ENCODE peak calls at places on chromosome 5, in nine cellular contexts. S is CD4-positive, alpha-beta T cell; N is substantia nigra; G is stimulated activated CD8-positive, alpha-beta memory T cell treated with anti-CD3 and anti-CD28 coated beads, Interleukin-15, amount 100 ng/mL, for 48 hours; X is left ventricle myocardium inferior; J is fibroblast of mammary gland; I is Right ventricle myocardium superior; P is naive B cell; B is immature natural killer cell. K is an unnamed sample.

GRCh38 chr5:143592648-143593047 is 189.2 kb upstream of the NR3C1 start:
- DNase-seq in G (no peak), I (no peak), P (no peak), B (no peak), N (no peak), J (peak; percentile 42), X (no peak), S (no peak), K (no peak)

GRCh38 chr5:178424141-178424855 is 165.9 kb downstream of the COL23A1 start:
- DNase-seq in J (no peak), S (no peak), B (no peak), I (no peak), G (no peak), P (no peak), N (no peak), X (no peak), K (no peak)

GRCh38 chr5:56476487-56476856 is 243.3 kb upstream of the ANKRD55 start:
- DNase-seq in N (no peak), P (no peak), J (no peak), I (no peak), G (no peak), B (no peak), X (no peak), S (no peak), K (no peak)

GRCh38 chr5:83172655-83173054 is 95.3 kb downstream of the XRCC4 start:
- DNase-seq in J (peak; percentile 24), S (no peak), G (no peak), B (no peak), I (no peak), X (no peak), P (no peak), N (no peak), K (no peak)

GRCh38 chr5:74205745-74206570 is 434.6 kb downstream of the ENC1 start:
- DNase-seq in N (no peak), G (no peak), X (no peak), S (no peak), I (no peak), J (no peak), B (no peak), P (no peak), K (no peak)

GRCh38 chr5:149618581-149619248 is 37.4 kb downstream of the ARHGEF37 start:
- DNase-seq in G (no peak), P (no peak), N (no peak), S (no peak), X (no peak), I (no peak), B (peak; percentile 8), J (peak; percentile 72), K (peak; percentile 50)

GRCh38 chr5:59741599-59741998 is 151.9 kb downstream of the PDE4D start:
- DNase-seq in I (no peak), G (no peak), X (no peak), B (no peak), S (no peak), J (no peak), P (no peak), N (no peak), K (no peak)

GRCh38 chr5:19837536-19838179 is 150.3 kb downstream of the CDH18 start:
- DNase-seq in B (no peak), N (no peak), P (no peak), S (no peak), X (no peak), I (no peak), J (no peak), G (no peak), K (no peak)

GRCh38 chr5:173802670-173803165 is 85.4 kb upstream of the CPEB4 start:
- DNase-seq in N (no peak), J (peak; percentile 61), G (no peak), P (no peak), I (peak; percentile 69), S (no peak), X (peak; percentile 36), B (no peak), K (no peak)

GRCh38 chr5:135830384-135831275 is 3.8 kb upstream of the SLC25A48 start:
- DNase-seq in I (peak; percentile 20), P (no peak), X (no peak), N (no peak), G (no peak), B (no peak), S (no peak), J (no peak), K (no peak)

GRCh38 chr5:91319667-91320066 is 63.5 kb downstream of the ARRDC3 start:
- DNase-seq in N (no peak), J (no peak), X (no peak), I (no peak), P (no peak), G (no peak), B (no peak), S (no peak), K (no peak)

GRCh38 chr5:612498-613424 is 621 bp downstream of the CEP72 start:
- DNase-seq in G (peak; percentile 2), J (peak; percentile 12), P (no peak), S (no peak), N (no peak), B (no peak), X (no peak), I (no peak), K (no peak)

GRCh38 chr5:173324115-173325001 is 3.9 kb downstream of the STC2 start:
- DNase-seq in I (peak; percentile 95), P (no peak), S (no peak), G (no peak), J (peak; percentile 83), X (peak; percentile 90), N (peak; percentile 76), B (no peak), K (peak; percentile 63)

GRCh38 chr5:80408976-80409926 is 1.4 kb downstream of the ZFYVE16 start:
- DNase-seq in J (peak; percentile 21), N (no peak), B (no peak), P (no peak), I (no peak), G (no peak), X (no peak), S (no peak), K (no peak)

GRCh38 chr5:92364986-92365550 is 982.0 kb upstream of the ARRDC3 start:
- DNase-seq in P (no peak), N (no peak), J (peak; percentile 78), X (no peak), I (no peak), S (no peak), B (no peak), G (no peak), K (no peak)

GRCh38 chr5:133612021-133612860 is at the start of gene FSTL4:
- DNase-seq in X (no peak), P (peak; percentile 55), I (no peak), B (no peak), G (peak; percentile 14), N (peak; percentile 14), J (no peak), S (no peak), K (peak; percentile 15)

GRCh38 chr5:128773378-128773777 is 191.9 kb upstream of the SLC27A6 start:
- DNase-seq in I (no peak), B (no peak), J (no peak), P (no peak), X (no peak), G (no peak), N (no peak), S (no peak), K (no peak)

GRCh38 chr5:80231243-80231642 is 24.6 kb downstream of the SERINC5 start:
- DNase-seq in I (no peak), S (no peak), G (no peak), N (no peak), B (no peak), X (no peak), J (peak; percentile 86), P (no peak), K (no peak)